ENCODE peak calls at places on chromosomes 1 and 21, in seven cellular contexts. One of them, this sample, is unnamed.
A peak's percentile ranks its signal among the peaks of the same experiment; 100 is the strongest.

GRCh38 chr1:82390627-82391026 is 589.9 kb downstream of the ADGRL2 start:
- DNase-seq in keratinocyte: no peak
- DNase-seq in left ventricle myocardium inferior: no peak
- DNase-seq in dorsolateral prefrontal cortex: no peak
- DNase-seq in tibial artery: no peak
- DNase-seq in PC-9: no peak
- DNase-seq in thoracic aorta: no peak
- DNase-seq in this sample: no peak

GRCh38 chr1:9321480-9321849 is 28.8 kb downstream of the SPSB1 start:
- DNase-seq in PC-9: no peak
- DNase-seq in keratinocyte: peak; percentile 81
- DNase-seq in dorsolateral prefrontal cortex: no peak
- DNase-seq in tibial artery: no peak
- DNase-seq in left ventricle myocardium inferior: no peak
- DNase-seq in thoracic aorta: no peak
- DNase-seq in this sample: peak; percentile 86

GRCh38 chr1:98496246-98496995 is 165.1 kb upstream of the SNX7 start:
- DNase-seq in PC-9: no peak
- DNase-seq in thoracic aorta: no peak
- DNase-seq in dorsolateral prefrontal cortex: no peak
- DNase-seq in left ventricle myocardium inferior: no peak
- DNase-seq in tibial artery: no peak
- DNase-seq in keratinocyte: no peak
- DNase-seq in this sample: peak; percentile 72

GRCh38 chr1:153679337-153680119 is 1.0 kb downstream of the NPR1 start:
- DNase-seq in left ventricle myocardium inferior: peak; percentile 24
- DNase-seq in tibial artery: no peak
- DNase-seq in keratinocyte: no peak
- DNase-seq in dorsolateral prefrontal cortex: no peak
- DNase-seq in thoracic aorta: no peak
- DNase-seq in PC-9: no peak
- DNase-seq in this sample: no peak

GRCh38 chr21:21101911-21102310 is 103.7 kb downstream of the NCAM2 start:
- DNase-seq in thoracic aorta: no peak
- DNase-seq in keratinocyte: no peak
- DNase-seq in left ventricle myocardium inferior: no peak
- DNase-seq in tibial artery: no peak
- DNase-seq in dorsolateral prefrontal cortex: no peak
- DNase-seq in PC-9: no peak
- DNase-seq in this sample: peak; percentile 14

GRCh38 chr1:111594128-111594693 is 25.4 kb upstream of the RAP1A start:
- DNase-seq in PC-9: no peak
- DNase-seq in dorsolateral prefrontal cortex: no peak
- DNase-seq in keratinocyte: no peak
- DNase-seq in thoracic aorta: no peak
- DNase-seq in tibial artery: no peak
- DNase-seq in left ventricle myocardium inferior: no peak
- DNase-seq in this sample: no peak

GRCh38 chr1:36650200-36651065 is 167.7 kb upstream of the CSF3R start:
- DNase-seq in left ventricle myocardium inferior: peak; percentile 36
- DNase-seq in keratinocyte: peak; percentile 4
- DNase-seq in thoracic aorta: no peak
- DNase-seq in tibial artery: peak; percentile 70
- DNase-seq in dorsolateral prefrontal cortex: peak; percentile 62
- DNase-seq in PC-9: no peak
- DNase-seq in this sample: peak; percentile 51

GRCh38 chr1:111406325-111406768 is 21.2 kb downstream of the OVGP1 start:
- DNase-seq in dorsolateral prefrontal cortex: no peak
- DNase-seq in PC-9: peak; percentile 42
- DNase-seq in left ventricle myocardium inferior: no peak
- DNase-seq in thoracic aorta: no peak
- DNase-seq in tibial artery: no peak
- DNase-seq in keratinocyte: no peak
- DNase-seq in this sample: peak; percentile 62

GRCh38 chr1:115862406-115862805 is 21.5 kb upstream of the NHLH2 start:
- DNase-seq in tibial artery: no peak
- DNase-seq in PC-9: no peak
- DNase-seq in keratinocyte: no peak
- DNase-seq in dorsolateral prefrontal cortex: no peak
- DNase-seq in left ventricle myocardium inferior: no peak
- DNase-seq in thoracic aorta: no peak
- DNase-seq in this sample: peak; percentile 63

GRCh38 chr1:184069675-184070074 is 18.1 kb downstream of the TSEN15 start:
- DNase-seq in dorsolateral prefrontal cortex: no peak
- DNase-seq in PC-9: no peak
- DNase-seq in left ventricle myocardium inferior: no peak
- DNase-seq in tibial artery: no peak
- DNase-seq in keratinocyte: no peak
- DNase-seq in thoracic aorta: no peak
- DNase-seq in this sample: no peak

GRCh38 chr21:23968722-23969647 is 1638.3 kb downstream of the MRPL39 start:
- DNase-seq in left ventricle myocardium inferior: no peak
- DNase-seq in PC-9: no peak
- DNase-seq in thoracic aorta: no peak
- DNase-seq in tibial artery: no peak
- DNase-seq in keratinocyte: no peak
- DNase-seq in dorsolateral prefrontal cortex: no peak
- DNase-seq in this sample: no peak

GRCh38 chr1:168243200-168243599 is 17.4 kb downstream of the SFT2D2 start:
- DNase-seq in tibial artery: no peak
- DNase-seq in thoracic aorta: no peak
- DNase-seq in keratinocyte: no peak
- DNase-seq in PC-9: no peak
- DNase-seq in left ventricle myocardium inferior: no peak
- DNase-seq in dorsolateral prefrontal cortex: no peak
- DNase-seq in this sample: no peak

GRCh38 chr1:168245042-168245441 is 19.2 kb downstream of the SFT2D2 start:
- DNase-seq in left ventricle myocardium inferior: no peak
- DNase-seq in dorsolateral prefrontal cortex: no peak
- DNase-seq in tibial artery: no peak
- DNase-seq in thoracic aorta: no peak
- DNase-seq in PC-9: no peak
- DNase-seq in keratinocyte: no peak
- DNase-seq in this sample: no peak

GRCh38 chr1:168246506-168246905 is 20.7 kb downstream of the SFT2D2 start:
- DNase-seq in PC-9: no peak
- DNase-seq in tibial artery: no peak
- DNase-seq in thoracic aorta: no peak
- DNase-seq in keratinocyte: no peak
- DNase-seq in dorsolateral prefrontal cortex: no peak
- DNase-seq in left ventricle myocardium inferior: no peak
- DNase-seq in this sample: no peak

DNA sequence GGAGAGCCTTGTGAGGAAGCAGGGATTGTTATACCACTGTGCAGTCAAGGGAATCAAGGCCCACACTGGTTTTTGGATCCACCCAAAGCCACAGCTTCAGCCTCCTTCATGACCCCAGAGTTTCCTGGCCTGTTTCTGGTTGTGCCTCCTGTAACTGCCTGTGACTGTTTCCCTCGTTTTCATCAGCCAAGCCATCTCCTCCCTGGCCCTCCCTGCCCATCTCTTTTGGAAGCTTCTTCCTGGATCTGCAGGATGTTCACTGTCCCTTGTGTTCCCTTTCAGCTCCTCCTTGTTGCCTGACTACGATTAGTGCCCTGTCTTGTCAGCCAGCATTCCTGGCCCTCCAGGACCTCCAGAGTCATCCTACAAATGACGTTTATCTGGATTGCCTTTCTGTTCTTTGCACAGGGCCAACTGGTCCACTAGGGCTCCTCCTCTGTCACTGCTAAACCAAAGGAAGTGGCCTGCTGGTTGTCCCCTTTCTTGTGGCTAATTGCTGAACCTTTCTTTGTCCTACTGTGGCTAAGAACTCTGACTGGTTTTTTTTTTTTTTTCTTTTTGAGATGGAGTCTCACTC is 17.9 kb downstream of the SFT2D2 start:
- DNase-seq in keratinocyte: no peak
- DNase-seq in tibial artery: no peak
- DNase-seq in PC-9: no peak
- DNase-seq in left ventricle myocardium inferior: no peak
- DNase-seq in thoracic aorta: no peak
- DNase-seq in dorsolateral prefrontal cortex: no peak
- DNase-seq in this sample: no peak
- H3K4me3 ChIP-seq in keratinocyte: no peak overlapping the region
- H3K4me3 ChIP-seq in tibial artery: no peak overlapping the region
- H3K4me3 ChIP-seq in PC-9: no peak overlapping the region
- H3K4me3 ChIP-seq in left ventricle myocardium inferior: no peak overlapping the region
- H3K4me3 ChIP-seq in thoracic aorta: no peak overlapping the region
- H3K4me3 ChIP-seq in dorsolateral prefrontal cortex: no peak overlapping the region
- H3K4me3 ChIP-seq in this sample: no peak overlapping the region

DNA sequence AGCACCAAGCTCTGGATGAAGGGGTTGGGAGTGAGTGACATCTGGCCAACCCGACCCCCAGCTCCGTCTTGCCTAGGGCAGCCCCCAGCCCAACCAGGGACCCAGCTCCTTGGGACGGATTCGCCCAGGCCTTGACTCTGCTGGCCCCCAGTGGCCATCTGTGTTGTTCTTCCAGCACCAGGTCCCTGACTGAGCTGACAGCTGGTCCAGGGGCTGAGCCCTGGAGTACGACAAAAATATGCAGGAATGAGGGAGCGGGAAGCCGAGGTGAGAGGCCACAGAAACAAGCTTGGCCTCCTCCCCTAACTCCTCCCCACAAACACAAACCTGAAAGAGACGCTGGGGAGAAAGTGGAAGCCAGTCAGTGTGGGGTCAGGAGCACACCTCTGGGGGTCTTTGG is 55.0 kb upstream of the PAX7 start:
- DNase-seq in thoracic aorta: no peak
- DNase-seq in dorsolateral prefrontal cortex: no peak
- DNase-seq in left ventricle myocardium inferior: peak; percentile 61
- DNase-seq in keratinocyte: no peak
- DNase-seq in PC-9: no peak
- DNase-seq in tibial artery: no peak
- DNase-seq in this sample: peak; percentile 8
- TF ChIP-seq CTCF in thoracic aorta: peak; percentile 49
- TF ChIP-seq CTCF in dorsolateral prefrontal cortex: peak; percentile 60
- TF ChIP-seq CTCF in left ventricle myocardium inferior: peak; percentile 86
- TF ChIP-seq CTCF in keratinocyte: peak; percentile 70
- TF ChIP-seq CTCF in PC-9: peak; percentile 42
- TF ChIP-seq CTCF in tibial artery: peak; percentile 54
- TF ChIP-seq CTCF in this sample: peak; percentile 85

GRCh38 chr1:3604468-3604974 is 6.8 kb downstream of the MEGF6 start:
- DNase-seq in thoracic aorta: no peak
- DNase-seq in tibial artery: no peak
- DNase-seq in keratinocyte: no peak
- DNase-seq in dorsolateral prefrontal cortex: no peak
- DNase-seq in left ventricle myocardium inferior: no peak
- DNase-seq in PC-9: peak; percentile 51
- DNase-seq in this sample: peak; percentile 23
- H3K27me3 ChIP-seq in thoracic aorta: no peaks in the 10 kb centered on the region
- H3K27me3 ChIP-seq in tibial artery: peaks cover 62% of the 10 kb centered on the region
- H3K27me3 ChIP-seq in keratinocyte: peaks cover 6% of the 10 kb centered on the region
- H3K27me3 ChIP-seq in dorsolateral prefrontal cortex: no peaks in the 10 kb centered on the region
- H3K27me3 ChIP-seq in left ventricle myocardium inferior: peaks cover 48% of the 10 kb centered on the region
- H3K27me3 ChIP-seq in PC-9: no peaks in the 10 kb centered on the region
- H3K27me3 ChIP-seq in this sample: peaks cover 10% of the 10 kb centered on the region

GRCh38 chr1:181091322-181092040 is 3.0 kb downstream of the IER5 start:
- DNase-seq in left ventricle myocardium inferior: no peak
- DNase-seq in tibial artery: no peak
- DNase-seq in dorsolateral prefrontal cortex: no peak
- DNase-seq in thoracic aorta: no peak
- DNase-seq in PC-9: no peak
- DNase-seq in keratinocyte: no peak
- DNase-seq in this sample: no peak
- H3K4me3 ChIP-seq in left ventricle myocardium inferior: peak overlapping the region; percentile 81
- H3K4me3 ChIP-seq in tibial artery: peak overlapping the region; percentile 90
- H3K4me3 ChIP-seq in dorsolateral prefrontal cortex: peak overlapping the region; percentile 97
- H3K4me3 ChIP-seq in thoracic aorta: peak overlapping the region; percentile 88
- H3K4me3 ChIP-seq in PC-9: peak overlapping the region; percentile 91
- H3K4me3 ChIP-seq in keratinocyte: peak overlapping the region; percentile 89
- H3K4me3 ChIP-seq in this sample: peak overlapping the region; percentile 84

DNA sequence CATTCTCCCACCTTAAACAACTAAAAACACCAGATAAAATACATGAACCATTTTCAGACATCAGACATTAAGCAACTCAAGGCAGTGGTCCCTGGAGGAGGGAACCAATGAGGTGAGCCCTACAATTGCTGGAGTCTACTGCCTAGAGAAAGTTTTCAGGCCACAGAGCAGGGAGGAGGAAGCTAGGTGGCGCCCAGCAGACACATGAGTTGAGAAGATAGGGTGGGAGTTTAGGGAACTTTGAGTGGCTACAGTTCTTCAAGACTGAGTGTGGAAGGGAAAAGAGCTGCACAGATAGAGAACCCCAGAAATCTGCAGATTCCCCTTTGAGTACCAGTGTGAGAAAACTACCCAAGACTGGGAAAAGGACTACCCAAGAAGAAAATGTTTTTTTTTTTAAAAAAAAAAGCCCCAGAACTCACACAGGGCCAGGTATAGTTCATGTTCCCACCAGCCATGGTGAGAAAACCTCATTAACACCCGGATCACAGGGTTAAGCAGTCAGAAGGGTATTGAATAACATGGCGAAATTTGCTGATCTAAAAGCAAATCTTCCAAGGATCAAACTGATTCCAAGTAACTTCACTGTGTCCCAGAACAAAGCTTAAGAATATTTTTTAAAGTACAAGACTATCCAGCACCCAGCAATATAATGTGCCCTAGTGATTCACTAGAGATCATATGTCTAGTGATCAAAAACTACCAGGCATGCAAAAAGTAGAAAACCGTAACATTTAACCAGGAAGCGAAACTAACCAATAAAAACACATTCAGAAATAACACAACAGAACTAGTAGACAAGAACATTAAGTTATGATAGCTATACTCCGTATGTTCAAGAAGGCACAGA is 12.0 kb downstream of the ALDH9A1 start:
- DNase-seq in PC-9: no peak
- DNase-seq in thoracic aorta: no peak
- DNase-seq in keratinocyte: no peak
- DNase-seq in dorsolateral prefrontal cortex: no peak
- DNase-seq in tibial artery: no peak
- DNase-seq in left ventricle myocardium inferior: no peak
- DNase-seq in this sample: no peak
- TF ChIP-seq CTCF in PC-9: no peak
- TF ChIP-seq CTCF in thoracic aorta: no peak
- TF ChIP-seq CTCF in keratinocyte: peak; percentile 31
- TF ChIP-seq CTCF in dorsolateral prefrontal cortex: no peak
- TF ChIP-seq CTCF in tibial artery: no peak
- TF ChIP-seq CTCF in left ventricle myocardium inferior: peak; percentile 8
- TF ChIP-seq CTCF in this sample: no peak

GRCh38 chr21:31559368-31560119 is 99.9 kb upstream of the SOD1 start:
- DNase-seq in thoracic aorta: peak; percentile 28
- DNase-seq in dorsolateral prefrontal cortex: peak; percentile 92
- DNase-seq in tibial artery: peak; percentile 72
- DNase-seq in PC-9: peak; percentile 85
- DNase-seq in left ventricle myocardium inferior: peak; percentile 92
- DNase-seq in keratinocyte: peak; percentile 64
- DNase-seq in this sample: peak; percentile 83
- H3K27me3 ChIP-seq in thoracic aorta: no peaks in the 10 kb centered on the region
- H3K27me3 ChIP-seq in dorsolateral prefrontal cortex: no peaks in the 10 kb centered on the region
- H3K27me3 ChIP-seq in tibial artery: peaks cover 47% of the 10 kb centered on the region
- H3K27me3 ChIP-seq in PC-9: no peaks in the 10 kb centered on the region
- H3K27me3 ChIP-seq in left ventricle myocardium inferior: peaks cover 88% of the 10 kb centered on the region
- H3K27me3 ChIP-seq in keratinocyte: peaks cover 10% of the 10 kb centered on the region
- H3K27me3 ChIP-seq in this sample: peaks cover 6% of the 10 kb centered on the region

GRCh38 chr21:17931080-17931479 is 111.9 kb upstream of the C21orf91 start:
- DNase-seq in dorsolateral prefrontal cortex: no peak
- DNase-seq in left ventricle myocardium inferior: no peak
- DNase-seq in PC-9: no peak
- DNase-seq in keratinocyte: no peak
- DNase-seq in thoracic aorta: no peak
- DNase-seq in tibial artery: no peak
- DNase-seq in this sample: no peak
- H3K4me3 ChIP-seq in dorsolateral prefrontal cortex: no peak overlapping the region
- H3K4me3 ChIP-seq in left ventricle myocardium inferior: no peak overlapping the region
- H3K4me3 ChIP-seq in PC-9: no peak overlapping the region
- H3K4me3 ChIP-seq in keratinocyte: no peak overlapping the region
- H3K4me3 ChIP-seq in thoracic aorta: no peak overlapping the region
- H3K4me3 ChIP-seq in tibial artery: no peak overlapping the region
- H3K4me3 ChIP-seq in this sample: no peak overlapping the region

This sample was measured in bronchial epithelial cell.